ENCODE peak calls at places on chromosome X, in five cellular contexts. L is H9, Q is fibroblast of lung, Z is IMR-90, N is adipocyte. F is an unnamed sample.

GRCh38 chrX:34778961-34779360 is 121.9 kb upstream of the TMEM47 start:
- DNase-seq in L (no peak), Q (peak), Z (peak), N (peak), F (no peak)

GRCh38 chrX:132406106-132406505 is 82.7 kb downstream of the MBNL3 start:
- DNase-seq in L (no peak), Q (no peak), Z (no peak), N (no peak), F (no peak)

GRCh38 chrX:10280061-10280460 is 123.3 kb downstream of the CLCN4 start:
- DNase-seq in L (no peak), Q (no peak), Z (no peak), N (no peak), F (no peak)

GRCh38 chrX:46953597-46953996 is 41.4 kb downstream of the JADE3 start:
- DNase-seq in L (peak), Q (peak), Z (no peak), N (no peak), F (peak)

GRCh38 chrX:6203462-6204215 is 25.0 kb downstream of the NLGN4X start:
- DNase-seq in L (no peak), Q (no peak), Z (no peak), N (no peak), F (peak)

GRCh38 chrX:12139934-12140611 is 1.8 kb downstream of the FRMPD4 start:
- DNase-seq in L (no peak), Q (no peak), Z (peak), N (no peak), F (no peak)

GRCh38 chrX:68708503-68709290 is 61.2 kb downstream of the STARD8 start:
- DNase-seq in L (peak), Q (no peak), Z (no peak), N (no peak), F (no peak)

GRCh38 chrX:93422693-93423092 is 250.7 kb downstream of the NAP1L3 start:
- DNase-seq in L (peak), Q (peak), Z (peak), N (peak), F (peak)

GRCh38 chrX:78063687-78064086 is 40.4 kb upstream of the PGK1 start:
- DNase-seq in L (no peak), Q (no peak), Z (no peak), N (no peak), F (no peak)

GRCh38 chrX:130994671-130995070 is 63.5 kb upstream of the ARHGAP36 start:
- DNase-seq in L (no peak), Q (peak), Z (peak), N (peak), F (peak)

GRCh38 chrX:71650333-71650969 is 16.9 kb upstream of the LOC101059915 start:
- DNase-seq in L (no peak), Q (no peak), Z (no peak), N (no peak), F (peak)

GRCh38 chrX:147803948-147804347 is 107.8 kb upstream of the FMR1 start:
- DNase-seq in L (no peak), Q (no peak), Z (no peak), N (peak), F (peak)

GRCh38 chrX:16462912-16463311 is 187.0 kb upstream of the S100G start:
- DNase-seq in L (no peak), Q (peak), Z (peak), N (peak), F (no peak)

GRCh38 chrX:1500701-1501624 is 36.0 kb downstream of the P2RY8 start:
- DNase-seq in L (no peak), Q (no peak), Z (no peak), N (no peak), F (peak)

GRCh38 chrX:257681-258289 is 23.4 kb upstream of the PLCXD1 start:
- DNase-seq in L (no peak), Q (no peak), Z (no peak), N (no peak), F (no peak)

GRCh38 chrX:7144126-7144525 is 3.4 kb upstream of the STS start:
- DNase-seq in L (no peak), Q (no peak), Z (no peak), N (no peak), F (no peak)

GRCh38 chrX:71998836-71999509 is 88.3 kb downstream of the NHSL2 start:
- DNase-seq in L (peak), Q (peak), Z (no peak), N (peak), F (peak)

GRCh38 chrX:150763303-150763797 is 70.2 kb downstream of the MTMR1 start:
- DNase-seq in L (no peak), Q (no peak), Z (no peak), N (no peak), F (no peak)

GRCh38 chrX:45755719-45756118 is 555.0 kb upstream of the DIPK2B start:
- DNase-seq in L (no peak), Q (no peak), Z (no peak), N (no peak), F (no peak)

GRCh38 chrX:31593353-31593752 is 521.5 kb upstream of the FTHL17 start:
- DNase-seq in L (no peak), Q (peak), Z (peak), N (no peak), F (no peak)

GRCh38 chrX:11756354-11757318 is 1.4 kb upstream of the MSL3 start:
- DNase-seq in L (no peak), Q (no peak), Z (no peak), N (peak), F (no peak)

GRCh38 chrX:48487362-48487785 is 11.4 kb downstream of the FTSJ1 start:
- DNase-seq in L (no peak), Q (peak), Z (peak), N (peak), F (no peak)

GRCh38 chrX:10030570-10030969 is 63.4 kb downstream of the CLDN34 start:
- DNase-seq in L (no peak), Q (peak), Z (peak), N (no peak), F (no peak)

GRCh38 chrX:71493111-71493613 is 39.7 kb upstream of the OGT start:
- DNase-seq in L (no peak), Q (peak), Z (no peak), N (no peak), F (no peak)

GRCh38 chrX:110167952-110168451 is 149.9 kb downstream of the AMMECR1 start:
- DNase-seq in L (peak), Q (no peak), Z (no peak), N (peak), F (no peak)

GRCh38 chrX:23952984-23953907 is 45.4 kb downstream of the CXorf58 start:
- DNase-seq in L (peak), Q (no peak), Z (no peak), N (no peak), F (peak)

GRCh38 chrX:2828404-2829065 is at the start of gene GYG2:
- DNase-seq in L (peak), Q (peak), Z (peak), N (peak), F (no peak)
- H3K9ac ChIP-seq in L (no peak), Q (no peak), Z (peak), N (peak), F (no peak)

GRCh38 chrX:40778861-40779575 is 43.7 kb upstream of the MED14 start:
- DNase-seq in L (no peak), Q (peak), Z (peak), N (peak), F (no peak)

GRCh38 chrX:40772290-40772689 is 36.9 kb upstream of the MED14 start:
- DNase-seq in L (no peak), Q (peak), Z (peak), N (no peak), F (no peak)

GRCh38 chrX:40773188-40773587 is 37.8 kb upstream of the MED14 start:
- DNase-seq in L (no peak), Q (no peak), Z (no peak), N (no peak), F (no peak)

DNA sequence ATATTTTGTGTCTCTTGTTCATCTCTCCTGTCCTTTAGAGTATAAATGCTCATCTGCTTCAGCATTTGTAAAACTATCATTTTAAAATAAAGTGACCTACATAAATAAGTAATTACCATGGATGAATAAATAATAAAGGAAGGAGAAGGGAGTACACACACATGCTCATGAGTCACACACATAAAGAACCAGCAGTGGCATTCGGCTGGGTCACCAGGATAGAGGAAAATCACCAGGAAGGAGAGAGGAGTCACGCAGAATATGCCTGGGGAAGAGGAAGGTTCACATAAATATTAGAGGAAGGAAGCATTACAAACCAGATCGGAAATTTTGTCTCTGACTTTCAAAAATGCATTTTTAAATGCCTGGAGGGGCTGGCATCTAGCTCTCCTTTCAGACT is 38.5 kb upstream of the MED14 start:
- DNase-seq in L (no peak), Q (peak), Z (peak), N (peak), F (no peak)
- H3K9ac ChIP-seq in L (no peak), Q (no peak), Z (no peak), N (no peak), F (no peak)

DNA sequence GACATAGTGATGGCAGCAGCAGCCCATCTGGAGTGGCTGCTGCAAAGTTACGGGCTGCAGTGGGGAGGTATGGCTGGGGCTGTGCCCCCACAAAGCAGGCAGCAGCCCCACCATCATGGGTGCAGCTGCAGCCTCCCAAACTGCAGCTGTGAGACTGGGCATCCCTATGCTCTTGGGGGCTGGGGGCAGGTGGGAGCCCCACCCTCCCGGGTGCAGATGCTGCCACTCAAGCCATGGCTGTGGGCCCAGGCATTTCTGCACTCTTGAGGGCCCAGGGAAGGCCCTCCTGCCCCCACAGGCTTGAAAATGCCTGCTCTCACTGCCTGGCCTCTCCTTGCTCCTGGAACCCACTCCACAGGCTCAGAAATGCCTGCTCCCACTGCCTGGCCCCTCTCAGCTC is 389.4 kb downstream of the TEX13C start:
- DNase-seq in L (no peak), Q (no peak), Z (no peak), N (no peak), F (no peak)
- H3K9ac ChIP-seq in L (no peak), Q (no peak), Z (no peak), N (no peak), F (no peak)

DNA sequence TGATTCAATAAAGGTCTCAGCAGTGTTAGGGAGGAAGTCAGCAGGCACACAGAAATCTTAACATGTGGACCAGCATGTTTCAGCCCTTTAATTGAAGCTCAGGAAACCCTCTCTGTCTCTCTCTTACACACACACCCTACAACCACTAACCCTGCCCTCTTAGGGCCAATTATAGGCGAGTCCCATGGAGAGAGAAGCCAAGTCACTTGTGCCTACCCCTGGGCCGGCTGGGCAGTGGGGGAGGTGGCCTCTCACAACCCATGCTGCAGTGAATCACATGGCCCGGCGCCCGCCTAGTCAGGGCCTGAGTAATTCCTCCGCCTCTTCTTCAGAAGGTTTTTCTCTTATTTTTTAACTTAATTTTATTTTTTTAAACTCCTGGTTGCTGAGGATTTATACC is 3.7 kb downstream of the FGD1 start:
- DNase-seq in L (peak), Q (peak), Z (peak), N (peak), F (no peak)
- H3K9ac ChIP-seq in L (no peak), Q (no peak), Z (no peak), N (peak), F (no peak)

F was measured in MM.1S.